ENCODE peak calls at places on chromosomes 4 and X, in eight cellular contexts. H, P, G, Q, O, C, D and F are unnamed samples.

GRCh38 chrX:153438522-153438921 is 7.3 kb downstream of the TREX2 start:
- DNase-seq in H (no peak), P (no peak), G (no peak), Q (peak; percentile 40), O (no peak), C (peak; percentile 48), D (peak; percentile 46), F (peak; percentile 55)

GRCh38 chrX:27884654-27885053 is 76.9 kb downstream of the MAGEB10 start:
- DNase-seq in H (no peak), P (peak; percentile 8), G (no peak), Q (no peak), O (no peak), C (no peak), D (no peak), F (no peak)

GRCh38 chrX:120647127-120647526 is 17.3 kb upstream of the C1GALT1C1 start:
- DNase-seq in H (no peak), P (no peak), G (no peak), Q (no peak), O (no peak), C (no peak), D (no peak), F (peak; percentile 10)

GRCh38 chr4:65580551-65580950 is 89.7 kb downstream of the EPHA5 start:
- DNase-seq in H (peak; percentile 39), P (no peak), G (no peak), Q (peak; percentile 18), O (no peak), C (no peak), D (no peak), F (peak; percentile 44)

GRCh38 chrX:97326456-97326855 is 442.7 kb downstream of the RPA4 start:
- DNase-seq in H (no peak), P (no peak), G (no peak), Q (no peak), O (no peak), C (peak; percentile 71), D (no peak), F (no peak)

GRCh38 chrX:131763674-131764073 is 219.8 kb downstream of the OR13H1 start:
- DNase-seq in H (no peak), P (no peak), G (no peak), Q (peak; percentile 94), O (no peak), C (peak; percentile 1), D (peak; percentile 48), F (peak; percentile 92)

GRCh38 chr4:2515835-2516550 is 20.5 kb upstream of the FAM193A start:
- DNase-seq in H (no peak), P (no peak), G (no peak), Q (no peak), O (no peak), C (no peak), D (peak; percentile 2), F (peak; percentile 37)

GRCh38 chr4:149584703-149585102 is 230.9 kb downstream of the IQCM start:
- DNase-seq in H (no peak), P (no peak), G (no peak), Q (no peak), O (no peak), C (no peak), D (no peak), F (no peak)

GRCh38 chr4:8675906-8676305 is 83.3 kb downstream of the CPZ start:
- DNase-seq in H (no peak), P (no peak), G (no peak), Q (no peak), O (no peak), C (no peak), D (no peak), F (no peak)

GRCh38 chr4:65999518-65999871 is 329.2 kb upstream of the EPHA5 start:
- DNase-seq in H (no peak), P (no peak), G (no peak), Q (peak; percentile 2), O (no peak), C (no peak), D (no peak), F (no peak)

GRCh38 chrX:43573441-43574015 is 82.6 kb upstream of the MAOA start:
- DNase-seq in H (no peak), P (no peak), G (no peak), Q (no peak), O (no peak), C (no peak), D (no peak), F (no peak)

GRCh38 chrX:45022144-45022543 is 149.2 kb downstream of the KDM6A start:
- DNase-seq in H (no peak), P (no peak), G (no peak), Q (peak; percentile 43), O (no peak), C (no peak), D (no peak), F (no peak)

GRCh38 chrX:120660638-120661037 is 30.8 kb upstream of the C1GALT1C1 start:
- DNase-seq in H (no peak), P (no peak), G (no peak), Q (no peak), O (no peak), C (no peak), D (no peak), F (no peak)

GRCh38 chr4:73544620-73545019 is 63.1 kb downstream of the AFM start:
- DNase-seq in H (no peak), P (no peak), G (no peak), Q (no peak), O (no peak), C (no peak), D (no peak), F (no peak)

GRCh38 chr4:177673980-177674504 is 231.8 kb upstream of the AGA start:
- DNase-seq in H (no peak), P (no peak), G (no peak), Q (no peak), O (no peak), C (no peak), D (no peak), F (no peak)

GRCh38 chr4:99400831-99401230 is 34.3 kb downstream of the ADH7 start:
- DNase-seq in H (no peak), P (no peak), G (no peak), Q (no peak), O (no peak), C (no peak), D (no peak), F (no peak)

GRCh38 chr4:167606551-167606950 is 372.3 kb upstream of the SPOCK3 start:
- DNase-seq in H (no peak), P (no peak), G (no peak), Q (no peak), O (no peak), C (no peak), D (peak; percentile 2), F (no peak)

GRCh38 chrX:47232803-47233332 is at the start of gene USP11:
- DNase-seq in H (peak; percentile 55), P (peak; percentile 38), G (no peak), Q (peak; percentile 63), O (no peak), C (peak; percentile 78), D (peak; percentile 75), F (no peak)

GRCh38 chr4:182922551-182923284 is 5.5 kb upstream of the DCTD start:
- DNase-seq in H (no peak), P (no peak), G (no peak), Q (no peak), O (no peak), C (no peak), D (no peak), F (no peak)

GRCh38 chr4:177546745-177547144 is 104.5 kb upstream of the AGA start:
- DNase-seq in H (no peak), P (no peak), G (no peak), Q (no peak), O (no peak), C (no peak), D (peak; percentile 19), F (no peak)

GRCh38 chr4:38284294-38285045 is 324.3 kb downstream of the PTTG2 start:
- DNase-seq in H (no peak), P (no peak), G (no peak), Q (no peak), O (no peak), C (no peak), D (no peak), F (no peak)

GRCh38 chr4:82661601-82662000 is 99.8 kb upstream of the TMEM150C start:
- DNase-seq in H (no peak), P (no peak), G (no peak), Q (no peak), O (no peak), C (no peak), D (peak; percentile 93), F (no peak)

GRCh38 chr4:151276787-151277557 is at the start of gene PRSS48:
- DNase-seq in H (peak; percentile 14), P (peak; percentile 90), G (no peak), Q (peak; percentile 52), O (no peak), C (peak; percentile 48), D (peak; percentile 37), F (peak; percentile 72)

GRCh38 chr4:127134490-127134889 is 498.3 kb upstream of the INTU start:
- DNase-seq in H (no peak), P (no peak), G (no peak), Q (no peak), O (no peak), C (no peak), D (peak; percentile 45), F (no peak)

GRCh38 chrX:107747596-107748161 is 27.9 kb downstream of the TSC22D3 start:
- DNase-seq in H (no peak), P (no peak), G (no peak), Q (no peak), O (no peak), C (no peak), D (peak; percentile 93), F (no peak)

GRCh38 chr4:169070895-169071218 is 60.8 kb upstream of the CBR4 start:
- DNase-seq in H (no peak), P (no peak), G (no peak), Q (peak; percentile 68), O (no peak), C (no peak), D (peak; percentile 66), F (peak; percentile 53)

GRCh38 chr4:172982151-172982590 is 186.4 kb upstream of the GALNT7 start:
- DNase-seq in H (peak; percentile 3), P (no peak), G (no peak), Q (peak; percentile 90), O (no peak), C (no peak), D (peak; percentile 91), F (peak; percentile 33)

GRCh38 chr4:148238086-148238485 is 204.1 kb downstream of the NR3C2 start:
- DNase-seq in H (no peak), P (no peak), G (no peak), Q (no peak), O (no peak), C (no peak), D (no peak), F (no peak)

GRCh38 chrX:78375894-78376293 is 48.5 kb upstream of the CYSLTR1 start:
- DNase-seq in H (peak; percentile 24), P (no peak), G (peak; percentile 9), Q (no peak), O (no peak), C (no peak), D (no peak), F (no peak)